ENCODE peak calls at places on chromosomes 5 and 9, in four cellular contexts. W is ovary, T is uterus, C is heart left ventricle. J is an unnamed sample.

GRCh38 chr5:74318985-74319563 is 321.5 kb downstream of the ENC1 start:
- DNase-seq in W (no peak), T (no peak), C (no peak), J (no peak)

GRCh38 chr5:122262107-122262506 is 49.9 kb upstream of the SNCAIP start:
- DNase-seq in W (no peak), T (no peak), C (no peak), J (no peak)

GRCh38 chr5:21199087-21199486 is 1211.1 kb upstream of the CDH18 start:
- DNase-seq in W (no peak), T (no peak), C (no peak), J (no peak)

GRCh38 chr9:2285411-2285810 is 270.3 kb downstream of the SMARCA2 start:
- DNase-seq in W (no peak), T (no peak), C (no peak), J (no peak)

GRCh38 chr5:172530406-172530805 is 76.1 kb upstream of the SH3PXD2B start:
- DNase-seq in W (no peak), T (no peak), C (no peak), J (peak; percentile 10)

GRCh38 chr5:118937393-118938061 is 50.8 kb downstream of the DTWD2 start:
- DNase-seq in W (no peak), T (no peak), C (no peak), J (no peak)

GRCh38 chr5:2685651-2686050 is 65.8 kb downstream of the IRX2 start:
- DNase-seq in W (no peak), T (no peak), C (no peak), J (no peak)

GRCh38 chr9:131645078-131645776 is 94.6 kb downstream of the RAPGEF1 start:
- DNase-seq in W (no peak), T (no peak), C (no peak), J (no peak)

GRCh38 chr9:109509625-109510024 is 11.5 kb upstream of the PTPN3 start:
- DNase-seq in W (no peak), T (no peak), C (no peak), J (no peak)

GRCh38 chr5:40333459-40334241 is 346.1 kb upstream of the PTGER4 start:
- DNase-seq in W (no peak), T (no peak), C (no peak), J (no peak)

GRCh38 chr9:135037521-135038250 is 49.8 kb upstream of the OLFM1 start:
- DNase-seq in W (no peak), T (peak; percentile 4), C (peak; percentile 7), J (peak; percentile 77)

GRCh38 chr9:2158111-2158610 is 143.0 kb downstream of the SMARCA2 start:
- DNase-seq in W (peak; percentile 62), T (peak; percentile 60), C (peak; percentile 36), J (peak; percentile 88)

GRCh38 chr5:149325894-149326293 is 19.4 kb upstream of the GRPEL2 start:
- DNase-seq in W (no peak), T (no peak), C (no peak), J (no peak)

GRCh38 chr9:131739192-131739961 is 499 bp downstream of the RAPGEF1 start:
- DNase-seq in W (peak; percentile 62), T (peak; percentile 39), C (peak; percentile 52), J (no peak)

GRCh38 chr9:89311346-89312153 is 555 bp downstream of the CKS2 start:
- DNase-seq in W (no peak), T (no peak), C (peak; percentile 22), J (no peak)

GRCh38 chr5:157900644-157901043 is 41.7 kb upstream of the CLINT1 start:
- DNase-seq in W (no peak), T (no peak), C (no peak), J (no peak)

GRCh38 chr9:122218885-122219855 is 9.6 kb downstream of the LHX6 start:
- DNase-seq in W (no peak), T (no peak), C (no peak), J (no peak)

GRCh38 chr9:134585746-134586706 is 55.6 kb upstream of the COL5A1 start:
- DNase-seq in W (no peak), T (peak; percentile 8), C (no peak), J (peak; percentile 70)

GRCh38 chr5:101160002-101160401 is 256.9 kb upstream of the ST8SIA4 start:
- DNase-seq in W (no peak), T (no peak), C (no peak), J (no peak)

GRCh38 chr5:144308211-144308610 is 137.5 kb downstream of the KCTD16 start:
- DNase-seq in W (no peak), T (no peak), C (no peak), J (no peak)

GRCh38 chr5:55534436-55535198 is at the start of gene PLPP1:
- DNase-seq in W (peak; percentile 94), T (peak; percentile 95), C (peak; percentile 95), J (peak; percentile 86)

GRCh38 chr5:55540024-55540423 is 5.3 kb upstream of the PLPP1 start:
- DNase-seq in W (no peak), T (no peak), C (no peak), J (no peak)

GRCh38 chr5:55538621-55539020 is 3.9 kb upstream of the PLPP1 start:
- DNase-seq in W (no peak), T (no peak), C (no peak), J (no peak)

GRCh38 chr5:55533806-55534435 is 843 bp downstream of the PLPP1 start:
- DNase-seq in W (peak; percentile 18), T (no peak), C (no peak), J (no peak)

GRCh38 chr5:55535199-55535905 is 588 bp upstream of the PLPP1 start:
- DNase-seq in W (no peak), T (no peak), C (no peak), J (no peak)
- TF ChIP-seq CTCF in W (no peak), T (peak; percentile 12), C (no peak), J (no peak)

GRCh38 chr9:16726023-16726422 is 144.4 kb downstream of the BNC2 start:
- DNase-seq in W (no peak), T (no peak), C (no peak), J (no peak)

GRCh38 chr9:16729656-16730055 is 140.8 kb downstream of the BNC2 start:
- DNase-seq in W (no peak), T (no peak), C (no peak), J (no peak)

GRCh38 chr9:16726718-16727451 is 143.6 kb downstream of the BNC2 start:
- DNase-seq in W (peak; percentile 83), T (peak; percentile 87), C (peak; percentile 66), J (peak; percentile 63)

GRCh38 chr9:16728128-16728505 is 142.4 kb downstream of the BNC2 start:
- DNase-seq in W (peak; percentile 39), T (no peak), C (no peak), J (no peak)

DNA sequence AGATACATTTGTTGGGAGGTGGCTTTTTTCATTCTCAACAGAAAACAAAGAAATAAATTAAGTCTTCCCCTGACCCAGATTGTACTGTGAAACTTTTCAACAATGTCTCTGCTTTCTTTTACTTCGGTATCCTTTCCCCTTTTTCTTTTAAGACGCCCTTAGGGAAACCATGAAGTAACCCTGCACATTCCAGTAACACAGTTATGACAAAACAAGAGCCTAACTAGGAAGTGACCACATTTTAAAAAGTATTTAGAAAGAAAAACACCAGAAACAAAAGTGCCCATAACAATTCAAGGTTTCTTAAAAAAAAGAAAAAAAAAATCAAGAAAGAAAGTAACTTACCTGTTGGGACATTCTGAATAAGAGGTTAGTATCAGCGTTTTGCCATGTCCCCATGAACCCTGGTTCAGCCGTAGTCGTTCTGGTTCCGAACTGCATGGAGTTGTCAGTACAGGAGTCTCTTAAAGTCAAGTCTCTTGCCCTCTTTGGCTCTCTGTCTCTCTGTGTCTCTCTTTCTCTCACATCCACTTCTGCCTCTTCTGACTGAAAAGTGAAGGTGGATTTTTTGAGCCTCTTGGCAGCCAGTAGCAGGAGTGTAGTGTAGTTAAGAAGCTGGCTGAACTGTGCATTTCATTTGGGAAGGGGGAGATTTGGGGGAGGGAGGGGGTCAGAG is 142.9 kb downstream of the BNC2 start:
- DNase-seq in W (no peak), T (no peak), C (no peak), J (no peak)
- H3K4me3 ChIP-seq in W (peak overlapping the region; percentile 53), T (peak overlapping the region; percentile 70), C (peak overlapping the region; percentile 45), J (no peak overlapping the region)

DNA sequence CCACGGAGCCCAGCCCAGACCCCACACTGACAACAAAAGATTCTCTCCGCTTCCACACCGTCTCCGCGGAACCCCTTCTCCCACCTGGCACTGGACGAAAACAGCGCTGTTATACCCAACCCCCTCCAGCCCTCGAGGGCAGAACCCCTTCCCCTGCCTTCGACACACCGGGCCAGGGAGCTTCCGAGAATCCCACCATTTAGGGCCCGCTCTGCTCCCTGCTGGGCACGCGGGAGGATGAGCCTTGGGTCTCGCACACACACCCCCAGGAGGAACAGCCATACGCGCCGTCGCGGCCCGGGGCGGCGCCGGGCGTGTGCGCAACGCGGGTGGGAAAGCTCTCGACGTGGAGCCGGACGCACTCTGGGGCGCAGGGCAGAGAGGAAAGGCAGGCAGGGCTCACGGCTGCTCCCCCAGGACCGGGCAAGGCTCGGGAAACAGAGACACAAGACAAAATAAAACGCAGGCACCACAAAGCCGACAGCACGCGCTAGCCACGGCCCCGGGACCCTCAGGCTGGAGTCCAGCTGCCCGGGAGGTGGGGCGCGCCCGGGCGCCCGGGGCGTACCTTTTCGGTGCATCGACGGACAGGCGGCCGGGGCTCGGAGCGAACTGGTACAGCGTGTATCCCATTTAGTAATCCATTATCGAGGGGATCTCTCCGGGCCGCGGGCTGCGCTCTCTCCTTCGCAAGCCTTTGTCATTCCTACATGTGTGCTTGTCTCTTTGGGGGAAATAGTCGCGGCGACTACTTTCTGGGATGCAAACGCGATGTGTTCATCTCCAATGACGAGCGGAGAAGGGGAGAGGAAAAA is 799 bp downstream of the SEMA6A start:
- DNase-seq in W (peak; percentile 61), T (no peak), C (peak; percentile 26), J (peak; percentile 88)
- TF ChIP-seq POLR2A in W (no peak), T (no peak), C (no peak), J (no peak)

GRCh38 chr5:179211076-179211475 is 134.2 kb downstream of the ADAMTS2 start:
- DNase-seq in W (no peak), T (no peak), C (no peak), J (no peak)

GRCh38 chr5:179214678-179215077 is 130.6 kb downstream of the ADAMTS2 start:
- DNase-seq in W (no peak), T (no peak), C (no peak), J (no peak)

GRCh38 chr5:179210478-179210877 is 134.8 kb downstream of the ADAMTS2 start:
- DNase-seq in W (no peak), T (no peak), C (no peak), J (no peak)

GRCh38 chr5:179211631-179212030 is 133.6 kb downstream of the ADAMTS2 start:
- DNase-seq in W (no peak), T (no peak), C (no peak), J (no peak)

DNA sequence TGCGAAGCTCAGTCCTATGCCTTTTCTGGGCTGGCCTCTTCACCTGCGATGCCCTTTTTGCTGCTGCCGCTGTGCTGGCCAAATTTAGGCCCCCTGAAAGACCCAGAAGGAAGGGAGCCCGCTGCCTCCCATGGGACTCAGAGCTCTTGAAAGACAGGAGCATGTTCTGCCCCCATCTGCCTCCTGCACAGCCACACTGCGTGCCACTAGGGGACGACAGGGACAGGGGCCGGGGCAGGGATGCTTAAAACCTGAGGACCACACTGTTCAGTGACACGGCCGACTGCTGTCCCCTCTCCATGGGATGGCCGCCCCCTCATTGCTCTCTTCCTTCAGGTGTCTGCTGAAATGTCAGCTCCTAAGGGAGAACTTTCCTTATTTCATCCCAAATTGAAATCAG is 132.4 kb downstream of the ADAMTS2 start:
- DNase-seq in W (no peak), T (no peak), C (no peak), J (no peak)
- TF ChIP-seq CTCF in W (no peak), T (no peak), C (no peak), J (no peak)

DNA sequence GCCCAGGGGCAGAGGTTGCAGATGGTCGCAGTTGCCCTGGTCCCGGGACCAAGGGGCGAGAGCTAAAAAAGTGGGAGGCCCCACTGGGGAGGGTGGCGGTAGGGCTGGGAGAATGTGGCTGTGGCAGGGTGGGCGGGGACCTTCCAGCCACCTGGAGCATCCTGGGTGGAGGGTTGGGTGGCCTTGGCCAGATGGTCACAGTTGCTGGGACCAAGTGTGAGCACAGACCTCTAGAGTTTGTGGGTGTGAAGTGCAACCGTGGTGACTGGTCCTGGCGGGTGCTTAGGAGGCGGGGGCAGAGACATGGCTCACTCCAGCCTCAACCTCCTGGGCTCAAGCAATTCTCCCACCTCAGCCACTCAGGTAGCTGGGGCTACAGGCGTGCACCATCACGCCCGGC is 5.7 kb upstream of the TRAF2 start:
- DNase-seq in W (no peak), T (no peak), C (no peak), J (no peak)
- H3K4me3 ChIP-seq in W (no peak overlapping the region), T (no peak overlapping the region), C (no peak overlapping the region), J (no peak overlapping the region)